ENCODE peak calls at places on chromosome 10, in five cellular contexts. One of them, this sample, is unnamed.

GRCh38 chr10:88428442-88428841 is 154.7 kb downstream of the RNLS start:
- DNase-seq in AG09309: no peak
- DNase-seq in A549: peak; percentile 60
- DNase-seq in IMR-90: no peak
- DNase-seq in GM13977: no peak
- DNase-seq in this sample: no peak

GRCh38 chr10:21742740-21743412 is 208.8 kb downstream of the MLLT10 start:
- DNase-seq in GM13977: no peak
- DNase-seq in IMR-90: no peak
- DNase-seq in A549: no peak
- DNase-seq in AG09309: no peak
- DNase-seq in this sample: no peak

GRCh38 chr10:5527332-5528200 is 2.8 kb downstream of the CALML3 start:
- DNase-seq in GM13977: no peak
- DNase-seq in AG09309: no peak
- DNase-seq in A549: no peak
- DNase-seq in IMR-90: no peak
- DNase-seq in this sample: no peak

GRCh38 chr10:129662386-129662785 is 195.3 kb downstream of the MGMT start:
- DNase-seq in IMR-90: no peak
- DNase-seq in AG09309: no peak
- DNase-seq in GM13977: no peak
- DNase-seq in A549: no peak
- DNase-seq in this sample: no peak

GRCh38 chr10:26593896-26594295 is 103.6 kb upstream of the PDSS1 start:
- DNase-seq in GM13977: peak; percentile 64
- DNase-seq in AG09309: no peak
- DNase-seq in A549: no peak
- DNase-seq in IMR-90: no peak
- DNase-seq in this sample: no peak

GRCh38 chr10:76126607-76127190 is 695.3 kb downstream of the LRMDA start:
- DNase-seq in A549: no peak
- DNase-seq in AG09309: no peak
- DNase-seq in GM13977: no peak
- DNase-seq in IMR-90: no peak
- DNase-seq in this sample: no peak

GRCh38 chr10:71970331-71970730 is 6.1 kb downstream of the CHST3 start:
- DNase-seq in IMR-90: no peak
- DNase-seq in AG09309: no peak
- DNase-seq in A549: peak; percentile 79
- DNase-seq in GM13977: no peak
- DNase-seq in this sample: peak; percentile 49

GRCh38 chr10:119539359-119539651 is 3.2 kb downstream of the RGS10 start:
- DNase-seq in IMR-90: no peak
- DNase-seq in GM13977: no peak
- DNase-seq in A549: no peak
- DNase-seq in AG09309: no peak
- DNase-seq in this sample: no peak

GRCh38 chr10:32104622-32105509 is 48.6 kb upstream of the KIF5B start:
- DNase-seq in GM13977: no peak
- DNase-seq in A549: no peak
- DNase-seq in AG09309: peak; percentile 21
- DNase-seq in IMR-90: peak; percentile 16
- DNase-seq in this sample: no peak

GRCh38 chr10:125661942-125662515 is 20.9 kb downstream of the TEX36 start:
- DNase-seq in A549: peak; percentile 61
- DNase-seq in IMR-90: peak; percentile 55
- DNase-seq in AG09309: peak; percentile 93
- DNase-seq in GM13977: no peak
- DNase-seq in this sample: no peak

GRCh38 chr10:120521880-120522279 is 64.9 kb downstream of the PLPP4 start:
- DNase-seq in GM13977: no peak
- DNase-seq in IMR-90: no peak
- DNase-seq in A549: no peak
- DNase-seq in AG09309: no peak
- DNase-seq in this sample: no peak

GRCh38 chr10:12042409-12042796 is 206 bp downstream of the UPF2 start:
- DNase-seq in AG09309: no peak
- DNase-seq in GM13977: peak; percentile 36
- DNase-seq in A549: no peak
- DNase-seq in IMR-90: peak; percentile 3
- DNase-seq in this sample: peak; percentile 65

GRCh38 chr10:86043236-86043635 is 323.4 kb downstream of the GRID1 start:
- DNase-seq in GM13977: no peak
- DNase-seq in A549: no peak
- DNase-seq in AG09309: no peak
- DNase-seq in IMR-90: no peak
- DNase-seq in this sample: no peak

GRCh38 chr10:124741922-124742417 is 2.2 kb downstream of the FAM53B start:
- DNase-seq in GM13977: no peak
- DNase-seq in IMR-90: no peak
- DNase-seq in A549: no peak
- DNase-seq in AG09309: no peak
- DNase-seq in this sample: no peak

GRCh38 chr10:23742368-23742767 is 303.5 kb downstream of the OTUD1 start:
- DNase-seq in IMR-90: no peak
- DNase-seq in AG09309: no peak
- DNase-seq in GM13977: no peak
- DNase-seq in A549: no peak
- DNase-seq in this sample: no peak

GRCh38 chr10:63267414-63268138 is 134.4 kb downstream of the NRBF2 start:
- DNase-seq in AG09309: peak; percentile 20
- DNase-seq in IMR-90: peak; percentile 94
- DNase-seq in GM13977: no peak
- DNase-seq in A549: peak; percentile 72
- DNase-seq in this sample: no peak

GRCh38 chr10:71268247-71268691 is 50.8 kb upstream of the SLC29A3 start:
- DNase-seq in GM13977: no peak
- DNase-seq in A549: peak; percentile 39
- DNase-seq in IMR-90: peak; percentile 63
- DNase-seq in AG09309: no peak
- DNase-seq in this sample: peak; percentile 41

GRCh38 chr10:21517983-21518628 is 7.4 kb downstream of the SKIDA1 start:
- DNase-seq in GM13977: no peak
- DNase-seq in AG09309: no peak
- DNase-seq in A549: peak; percentile 42
- DNase-seq in IMR-90: peak; percentile 68
- DNase-seq in this sample: no peak

GRCh38 chr10:114042895-114043531 is 653 bp upstream of the ADRB1 start:
- DNase-seq in IMR-90: peak; percentile 4
- DNase-seq in GM13977: peak; percentile 62
- DNase-seq in A549: peak; percentile 63
- DNase-seq in AG09309: no peak
- DNase-seq in this sample: peak; percentile 51

GRCh38 chr10:71569775-71570588 is 149.6 kb downstream of the C10orf105 start:
- DNase-seq in A549: peak; percentile 56
- DNase-seq in IMR-90: peak; percentile 23
- DNase-seq in GM13977: peak; percentile 83
- DNase-seq in AG09309: no peak
- DNase-seq in this sample: peak; percentile 91

GRCh38 chr10:46268076-46268881 is 18.5 kb upstream of the ANTXRL start:
- DNase-seq in IMR-90: no peak
- DNase-seq in A549: no peak
- DNase-seq in GM13977: no peak
- DNase-seq in AG09309: no peak
- DNase-seq in this sample: no peak

DNA sequence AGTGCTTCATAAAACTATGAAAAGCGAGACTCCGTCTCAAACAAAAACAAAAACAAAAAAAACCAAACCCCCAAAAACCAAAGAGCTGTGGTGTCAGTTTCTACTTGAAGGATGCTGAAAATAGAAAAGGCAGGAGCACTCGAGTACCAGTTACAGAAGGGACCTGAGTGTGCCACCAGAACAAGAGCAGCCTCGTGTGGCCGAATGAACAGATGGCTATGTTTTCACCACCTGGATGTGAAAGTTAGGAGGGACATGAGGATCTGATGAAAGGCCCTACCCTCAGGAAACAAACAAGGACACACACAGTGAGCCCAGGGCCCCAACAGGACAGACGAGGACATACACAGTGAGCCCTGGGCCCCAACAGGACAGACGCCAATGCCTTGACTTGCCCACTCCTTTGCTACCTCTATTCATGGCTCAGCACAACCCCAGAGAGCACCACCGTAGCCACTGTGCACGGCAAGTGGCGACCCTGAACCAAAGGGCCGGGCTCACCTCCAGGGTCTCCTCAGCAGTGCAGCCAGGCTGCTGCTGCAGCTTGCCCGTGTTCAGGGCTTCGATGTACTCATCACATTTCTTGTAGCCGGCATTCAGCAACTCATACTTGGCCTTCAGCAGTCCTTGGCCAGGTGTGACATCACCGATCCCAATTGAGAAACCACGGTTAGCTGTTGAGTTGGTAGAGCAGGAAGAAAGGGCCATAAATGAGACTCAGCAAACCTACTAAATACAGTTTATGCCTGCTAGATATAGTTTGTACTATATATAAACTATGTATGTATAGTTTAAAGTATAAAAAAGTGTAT is 24.9 kb downstream of the POLR3A start:
- DNase-seq in A549: peak; percentile 19
- DNase-seq in GM13977: no peak
- DNase-seq in IMR-90: no peak
- DNase-seq in AG09309: no peak
- DNase-seq in this sample: no peak
- TF ChIP-seq CTCF in A549: no peak
- TF ChIP-seq CTCF in GM13977: no peak
- TF ChIP-seq CTCF in IMR-90: no peak
- TF ChIP-seq CTCF in AG09309: no peak
- TF ChIP-seq CTCF in this sample: no peak

GRCh38 chr10:43686414-43686813 is 37.7 kb upstream of the ZNF32 start:
- DNase-seq in IMR-90: no peak
- DNase-seq in GM13977: no peak
- DNase-seq in A549: no peak
- DNase-seq in AG09309: no peak
- DNase-seq in this sample: no peak
- TF ChIP-seq CTCF in IMR-90: no peak
- TF ChIP-seq CTCF in GM13977: peak; percentile 27
- TF ChIP-seq CTCF in A549: no peak
- TF ChIP-seq CTCF in AG09309: no peak
- TF ChIP-seq CTCF in this sample: no peak

GRCh38 chr10:15439381-15439837 is 68.3 kb upstream of the FAM171A1 start:
- DNase-seq in AG09309: no peak
- DNase-seq in GM13977: no peak
- DNase-seq in A549: peak; percentile 23
- DNase-seq in IMR-90: peak; percentile 11
- DNase-seq in this sample: no peak
- TF ChIP-seq CTCF in AG09309: peak; percentile 60
- TF ChIP-seq CTCF in GM13977: no peak
- TF ChIP-seq CTCF in A549: no peak
- TF ChIP-seq CTCF in IMR-90: peak; percentile 26
- TF ChIP-seq CTCF in this sample: peak; percentile 47

DNA sequence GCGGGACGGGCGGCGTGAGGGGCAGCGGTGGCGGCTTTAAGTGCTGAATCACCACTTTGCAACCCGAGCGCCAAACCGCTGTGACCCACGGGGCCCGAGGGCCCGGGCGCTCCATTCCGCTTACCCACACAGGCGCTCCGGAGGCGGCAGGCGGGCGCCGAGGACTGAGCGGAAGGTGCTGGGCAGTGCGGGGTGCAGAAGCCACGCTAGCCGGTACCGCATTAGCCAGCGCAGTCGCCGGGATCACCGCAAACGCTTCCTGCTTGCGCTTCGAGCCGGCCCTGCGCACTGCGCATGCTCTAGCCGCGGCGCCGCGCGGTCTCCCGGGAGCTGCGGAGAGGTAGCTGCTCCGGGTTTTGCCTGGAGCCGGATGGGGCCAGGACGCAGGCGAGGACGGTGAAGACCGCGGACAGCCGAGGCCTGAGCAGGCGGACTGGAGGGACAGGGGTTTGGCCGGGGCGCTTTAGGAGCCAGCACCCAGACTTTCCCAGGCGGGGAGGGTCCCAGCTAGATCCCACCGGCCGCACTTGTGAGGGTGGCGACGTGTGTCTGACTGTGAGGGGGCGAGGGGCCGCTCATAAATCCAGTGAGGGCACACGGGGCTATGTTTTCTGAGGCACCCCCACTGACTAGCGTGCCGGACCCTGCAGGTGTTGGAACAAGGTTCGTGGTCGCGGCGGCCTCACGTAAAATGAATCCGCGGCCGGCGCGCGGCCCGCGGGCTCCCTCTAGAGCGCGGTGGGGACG is at the start of gene IDE:
- DNase-seq in GM13977: peak; percentile 91
- DNase-seq in A549: peak; percentile 91
- DNase-seq in AG09309: no peak
- DNase-seq in IMR-90: peak; percentile 88
- DNase-seq in this sample: peak; percentile 91
- TF ChIP-seq CTCF in GM13977: peak; percentile 97
- TF ChIP-seq CTCF in A549: peak; percentile 82
- TF ChIP-seq CTCF in AG09309: peak; percentile 94
- TF ChIP-seq CTCF in IMR-90: peak; percentile 92
- TF ChIP-seq CTCF in this sample: peak; percentile 65

GRCh38 chr10:103671126-103671525 is 177.6 kb downstream of the NEURL1 start:
- DNase-seq in GM13977: no peak
- DNase-seq in A549: no peak
- DNase-seq in AG09309: no peak
- DNase-seq in IMR-90: no peak
- DNase-seq in this sample: no peak

GRCh38 chr10:103667390-103667789 is 173.9 kb downstream of the NEURL1 start:
- DNase-seq in IMR-90: peak; percentile 68
- DNase-seq in A549: no peak
- DNase-seq in AG09309: no peak
- DNase-seq in GM13977: no peak
- DNase-seq in this sample: peak; percentile 30

GRCh38 chr10:103668351-103669242 is 175.1 kb downstream of the NEURL1 start:
- DNase-seq in AG09309: no peak
- DNase-seq in A549: no peak
- DNase-seq in IMR-90: peak; percentile 55
- DNase-seq in GM13977: no peak
- DNase-seq in this sample: peak; percentile 47

GRCh38 chr10:103669944-103670343 is 176.4 kb downstream of the NEURL1 start:
- DNase-seq in IMR-90: no peak
- DNase-seq in A549: no peak
- DNase-seq in GM13977: no peak
- DNase-seq in AG09309: no peak
- DNase-seq in this sample: no peak

DNA sequence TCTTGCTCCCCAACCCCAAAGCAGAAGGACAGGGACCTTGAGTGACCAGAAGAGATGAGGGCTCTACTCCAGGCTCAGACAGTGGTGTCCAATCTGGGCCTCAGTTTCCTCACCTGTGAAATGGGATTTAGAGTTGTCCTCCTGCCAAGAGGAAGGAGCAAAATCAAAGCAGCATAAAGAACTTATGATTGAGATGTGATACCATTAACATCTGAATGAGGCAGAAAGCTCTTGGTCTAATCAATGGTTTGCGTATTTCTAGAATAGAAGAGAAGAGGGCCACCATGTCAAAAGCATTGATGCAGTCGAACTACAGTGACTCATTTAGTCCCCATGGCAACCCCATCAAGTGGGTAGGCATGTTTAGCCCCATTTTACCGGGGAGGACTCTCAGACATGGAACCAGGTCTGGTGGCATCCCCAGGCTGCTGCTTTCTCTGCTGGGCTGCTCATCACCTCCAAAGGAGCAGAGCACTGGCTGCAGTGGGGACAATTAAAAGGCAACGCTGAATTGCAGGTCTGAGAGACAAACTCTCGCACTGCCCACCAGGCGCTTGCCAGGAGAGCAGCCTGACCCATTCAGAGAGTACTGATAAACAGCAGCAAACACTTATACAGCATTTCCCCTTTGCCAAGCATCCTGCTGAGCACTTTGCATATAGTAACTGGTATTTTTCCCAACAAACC is 175.9 kb downstream of the NEURL1 start:
- DNase-seq in A549: no peak
- DNase-seq in IMR-90: peak; percentile 20
- DNase-seq in AG09309: no peak
- DNase-seq in GM13977: no peak
- DNase-seq in this sample: no peak
- TF ChIP-seq CTCF in A549: no peak
- TF ChIP-seq CTCF in IMR-90: no peak
- TF ChIP-seq CTCF in AG09309: no peak
- TF ChIP-seq CTCF in GM13977: no peak
- TF ChIP-seq CTCF in this sample: no peak